ENCODE peak calls at places on chromosome 21, in nine cellular contexts. R is neural crest cell; Y is activated CD8-positive, alpha-beta memory T cell treated with anti-CD3 and anti-CD28 coated beads for 48 hours; B is activated CD4-positive, CD25-positive, alpha-beta regulatory T cell treated with anti-CD3 and anti-CD28 coated beads, Interleukin-2, amount 50 U/mL, for 16 hours; M is Right ventricle myocardium inferior; Z is stimulated activated CD8-positive, alpha-beta memory T cell treated with anti-CD3 and anti-CD28 coated beads, Interleukin-4, amount 100 ng/mL, for 1 hour; K is NCI-H510A treated with DMSO at 0.1 percent for 48 hours; H is hypothalamus; V is EH. W is an unnamed sample.

GRCh38 chr21:27802816-27803475 is 836.1 kb upstream of the ADAMTS5 start:
- DNase-seq in R (peak), H (no peak), K (no peak), Z (no peak), B (no peak), Y (no peak), V (peak), M (no peak), W (peak)

GRCh38 chr21:35108887-35109286 is 59.8 kb upstream of the RUNX1 start:
- DNase-seq in B (no peak), M (no peak), V (no peak), H (no peak), Y (no peak), Z (no peak), R (no peak), K (no peak), W (no peak)

GRCh38 chr21:37139902-37140301 is 66.8 kb downstream of the TTC3 start:
- DNase-seq in M (no peak), H (no peak), K (no peak), B (no peak), Z (no peak), Y (no peak), V (peak), R (no peak), W (no peak)

GRCh38 chr21:33566514-33566913 is 22.0 kb downstream of the DONSON start:
- DNase-seq in Z (no peak), R (no peak), Y (no peak), B (no peak), V (no peak), K (no peak), H (no peak), M (no peak), W (no peak)

GRCh38 chr21:20902998-20903397 is 95.2 kb upstream of the NCAM2 start:
- DNase-seq in V (no peak), Z (no peak), H (no peak), Y (no peak), M (no peak), K (no peak), R (no peak), B (no peak), W (no peak)

GRCh38 chr21:42365770-42366169 is 565 bp downstream of the TFF1 start:
- DNase-seq in M (no peak), H (no peak), Y (no peak), B (no peak), Z (no peak), K (no peak), V (no peak), R (no peak), W (no peak)

GRCh38 chr21:38777521-38777920 is 28.2 kb upstream of the ETS2 start:
- DNase-seq in Z (no peak), M (no peak), B (no peak), H (no peak), K (no peak), R (no peak), Y (no peak), V (no peak), W (no peak)

GRCh38 chr21:33817663-33818433 is 97.8 kb downstream of the ATP5PO start:
- DNase-seq in H (no peak), K (no peak), R (no peak), Y (no peak), B (no peak), V (peak), M (no peak), Z (no peak), W (peak)

GRCh38 chr21:28325618-28326017 is 667.1 kb downstream of the LTN1 start:
- DNase-seq in R (no peak), H (no peak), B (no peak), M (no peak), K (no peak), V (no peak), Z (no peak), Y (no peak), W (no peak)

GRCh38 chr21:26148834-26149354 is 21.7 kb downstream of the APP start:
- DNase-seq in K (no peak), R (no peak), H (no peak), Z (no peak), Y (no peak), V (peak), B (no peak), M (no peak), W (no peak)

GRCh38 chr21:15249285-15249993 is 184.6 kb upstream of the NRIP1 start:
- DNase-seq in H (no peak), M (no peak), R (no peak), Z (no peak), V (no peak), K (no peak), B (no peak), Y (no peak), W (no peak)

GRCh38 chr21:28427356-28428022 is 565.2 kb downstream of the LTN1 start:
- DNase-seq in H (no peak), M (no peak), V (peak), R (no peak), Y (no peak), Z (no peak), B (no peak), K (no peak), W (no peak)

GRCh38 chr21:45855248-45855801 is 126.2 kb upstream of the COL6A1 start:
- DNase-seq in H (no peak), V (no peak), R (no peak), K (no peak), Y (no peak), M (no peak), Z (no peak), B (no peak), W (no peak)

GRCh38 chr21:41290106-41290799 is 26.3 kb upstream of the FAM3B start:
- DNase-seq in Y (no peak), K (no peak), H (no peak), V (no peak), M (no peak), Z (no peak), B (no peak), R (no peak), W (no peak)

GRCh38 chr21:41164981-41165650 is 2.8 kb upstream of the BACE2 start:
- DNase-seq in R (no peak), Y (no peak), M (no peak), H (no peak), V (peak), Z (no peak), K (peak), B (no peak), W (no peak)

GRCh38 chr21:42614391-42614790 is 39.0 kb upstream of the PDE9A start:
- DNase-seq in H (no peak), R (no peak), K (no peak), V (no peak), Z (no peak), M (no peak), B (no peak), Y (peak), W (no peak)

GRCh38 chr21:45016031-45016430 is 58.3 kb upstream of the ADARB1 start:
- DNase-seq in M (peak), V (no peak), B (no peak), R (no peak), K (no peak), Y (no peak), H (no peak), Z (no peak), W (no peak)

GRCh38 chr21:37165606-37166005 is 92.6 kb downstream of the TTC3 start:
- DNase-seq in H (no peak), V (no peak), Y (no peak), K (no peak), R (no peak), Z (no peak), M (no peak), B (no peak), W (no peak)

GRCh38 chr21:29376556-29376955 is 77.8 kb downstream of the BACH1 start:
- DNase-seq in M (no peak), R (peak), Z (peak), H (no peak), K (no peak), B (peak), V (peak), Y (no peak), W (peak)

GRCh38 chr21:34897828-34898227 is 151.3 kb downstream of the RUNX1 start:
- DNase-seq in K (no peak), V (no peak), R (no peak), Y (no peak), B (no peak), M (no peak), H (no peak), Z (no peak), W (no peak)

GRCh38 chr21:32119389-32119788 is 159.5 kb downstream of the MIS18A start:
- DNase-seq in V (no peak), R (no peak), B (no peak), Z (no peak), Y (no peak), M (no peak), H (no peak), K (no peak), W (no peak)

GRCh38 chr21:41045534-41046268 is 122.3 kb upstream of the BACE2 start:
- DNase-seq in V (no peak), K (peak), M (no peak), Z (no peak), R (peak), H (peak), B (no peak), Y (no peak), W (peak)

GRCh38 chr21:41852929-41853320 is 26.2 kb downstream of the PRDM15 start:
- DNase-seq in B (no peak), V (no peak), Z (no peak), K (no peak), Y (no peak), M (no peak), R (no peak), H (no peak), W (no peak)

GRCh38 chr21:22791986-22792560 is 1793.9 kb downstream of the NCAM2 start:
- DNase-seq in K (peak), H (no peak), R (peak), B (no peak), Z (no peak), V (peak), M (no peak), Y (no peak), W (peak)

GRCh38 chr21:35559128-35559831 is 501.0 kb downstream of the SETD4 start:
- DNase-seq in K (no peak), Z (no peak), R (no peak), H (no peak), V (peak), Y (no peak), B (no peak), M (no peak), W (no peak)

GRCh38 chr21:15408089-15408488 is 321.7 kb upstream of the USP25 start:
- DNase-seq in B (no peak), R (no peak), Y (no peak), V (no peak), K (no peak), M (no peak), H (no peak), Z (no peak), W (no peak)

GRCh38 chr21:29145354-29145782 is 14.9 kb downstream of the MAP3K7CL start:
- DNase-seq in H (no peak), B (no peak), M (no peak), R (no peak), V (peak), Z (no peak), K (no peak), Y (no peak), W (no peak)

GRCh38 chr21:35026617-35027557 is 22.2 kb downstream of the RUNX1 start:
- DNase-seq in H (peak), Z (peak), M (peak), R (peak), B (peak), V (peak), K (peak), Y (peak), W (peak)

GRCh38 chr21:32520885-32521735 is 64.2 kb downstream of the TCP10L start:
- DNase-seq in V (peak), M (peak), H (peak), Y (no peak), R (no peak), Z (no peak), K (no peak), B (no peak), W (no peak)

GRCh38 chr21:14554948-14555347 is 8.8 kb upstream of the SAMSN1 start:
- DNase-seq in H (no peak), Y (no peak), V (no peak), M (no peak), B (no peak), K (no peak), R (no peak), Z (no peak), W (no peak)

GRCh38 chr21:15309721-15310120 is 244.9 kb upstream of the NRIP1 start:
- DNase-seq in Y (no peak), R (no peak), V (no peak), Z (no peak), B (no peak), K (no peak), M (peak), H (no peak), W (no peak)

GRCh38 chr21:42669069-42669468 is 15.6 kb downstream of the PDE9A start:
- DNase-seq in V (no peak), Y (no peak), B (no peak), R (no peak), M (no peak), H (no peak), Z (no peak), K (no peak), W (no peak)

GRCh38 chr21:33801424-33802405 is 113.9 kb downstream of the ATP5PO start:
- DNase-seq in B (no peak), V (peak), K (peak), M (no peak), Z (no peak), Y (no peak), H (no peak), R (no peak), W (no peak)

W was measured in erythroblast.